ENCODE peak calls at places on chromosome 13, in eight cellular contexts. U is foreskin melanocyte; N is AG04449; D is stimulated activated CD8-positive, alpha-beta memory T cell treated with anti-CD3 and anti-CD28 coated beads, Interleukin-15, amount 100 ng/mL, for 1 hour; Z is amniotic epithelial cell; H is hypothalamus; W is stimulated activated CD4-positive, alpha-beta T cell treated with anti-CD3 and anti-CD28 coated beads, Interleukin-1b, Interleukin-23, amount 100 ng/mL, for 48 hours; F is stomach. T is an unnamed sample.

GRCh38 chr13:96780105-96780504 is 214.2 kb downstream of the OXGR1 start:
- DNase-seq in U (no peak), N (no peak), D (no peak), Z (no peak), H (no peak), W (no peak), F (no peak), T (no peak)

GRCh38 chr13:75635621-75636338 is at the start of gene LMO7:
- DNase-seq in U (no peak), N (no peak), D (peak), Z (peak), H (peak), W (peak), F (peak), T (peak)

GRCh38 chr13:102680842-102681725 is 13.8 kb downstream of the METTL21C start:
- DNase-seq in U (no peak), N (no peak), D (no peak), Z (peak), H (no peak), W (no peak), F (no peak), T (peak)

GRCh38 chr13:112057736-112058518 is 9.0 kb upstream of the SOX1 start:
- DNase-seq in U (no peak), N (no peak), D (no peak), Z (no peak), H (no peak), W (no peak), F (no peak), T (no peak)

GRCh38 chr13:32932376-32932775 is 83.8 kb upstream of the KL start:
- DNase-seq in U (no peak), N (no peak), D (no peak), Z (peak), H (no peak), W (no peak), F (no peak), T (peak)

GRCh38 chr13:47114030-47114429 is 217.2 kb upstream of the HTR2A start:
- DNase-seq in U (no peak), N (peak), D (no peak), Z (peak), H (no peak), W (no peak), F (no peak), T (peak)

GRCh38 chr13:98083507-98083906 is 59.4 kb upstream of the FARP1 start:
- DNase-seq in U (peak), N (peak), D (no peak), Z (peak), H (no peak), W (no peak), F (no peak), T (peak)

GRCh38 chr13:67013709-67014108 is 216.4 kb downstream of the PCDH9 start:
- DNase-seq in U (no peak), N (no peak), D (no peak), Z (no peak), H (no peak), W (no peak), F (no peak), T (no peak)

GRCh38 chr13:51241720-51242119 is 19.5 kb downstream of the FAM124A start:
- DNase-seq in U (no peak), N (no peak), D (no peak), Z (peak), H (no peak), W (no peak), F (no peak), T (peak)

GRCh38 chr13:80339578-80339840 is 1.4 kb downstream of the SPRY2 start:
- DNase-seq in U (peak), N (no peak), D (no peak), Z (no peak), H (no peak), W (no peak), F (no peak), T (no peak)

GRCh38 chr13:74641586-74641985 is 507.4 kb upstream of the KLF12 start:
- DNase-seq in U (no peak), N (peak), D (no peak), Z (peak), H (no peak), W (no peak), F (no peak), T (peak)

GRCh38 chr13:79485014-79485441 is 4.1 kb downstream of the NDFIP2 start:
- DNase-seq in U (no peak), N (peak), D (no peak), Z (peak), H (no peak), W (peak), F (peak), T (peak)

GRCh38 chr13:25046985-25047660 is 48.8 kb upstream of the PABPC3 start:
- DNase-seq in U (peak), N (no peak), D (no peak), Z (peak), H (peak), W (no peak), F (no peak), T (peak)

GRCh38 chr13:75303295-75303694 is 178.7 kb downstream of the TBC1D4 start:
- DNase-seq in U (no peak), N (no peak), D (no peak), Z (no peak), H (no peak), W (no peak), F (no peak), T (no peak)